ENCODE peak calls at places on chromosomes 1 and 21, in seven cellular contexts. L is CD4-positive, CD25-positive, alpha-beta regulatory T cell; C is left ventricle myocardium inferior; B is iPS-NIHi11; H is GM19239; W is ecto neural progenitor cell; K is pancreas. Q is an unnamed sample.

GRCh38 chr1:11100149-11100493 is 452 bp upstream of the EXOSC10 start:
- DNase-seq in L (no peak), C (no peak), B (no peak), H (no peak), W (no peak), K (no peak), Q (no peak)

GRCh38 chr1:176996455-176997090 is 167.9 kb downstream of the ASTN1 start:
- DNase-seq in L (no peak), C (no peak), B (peak), H (no peak), W (peak), K (no peak), Q (no peak)

GRCh38 chr1:43705334-43705733 is 2.0 kb upstream of the ST3GAL3 start:
- DNase-seq in L (no peak), C (no peak), B (no peak), H (no peak), W (no peak), K (no peak), Q (no peak)

GRCh38 chr1:25924454-25924853 is 18.2 kb upstream of the STMN1 start:
- DNase-seq in L (no peak), C (no peak), B (no peak), H (no peak), W (no peak), K (no peak), Q (no peak)

GRCh38 chr1:33322109-33322508 is 1.2 kb upstream of the A3GALT2 start:
- DNase-seq in L (no peak), C (no peak), B (no peak), H (no peak), W (no peak), K (no peak), Q (no peak)

GRCh38 chr1:32810358-32810757 is 6.8 kb downstream of the YARS1 start:
- DNase-seq in L (no peak), C (no peak), B (no peak), H (no peak), W (no peak), K (no peak), Q (no peak)

GRCh38 chr1:46128336-46128735 is 4.1 kb downstream of the PIK3R3 start:
- DNase-seq in L (no peak), C (no peak), B (no peak), H (no peak), W (no peak), K (no peak), Q (no peak)

GRCh38 chr1:166470465-166470864 is 303.7 kb upstream of the FAM78B start:
- DNase-seq in L (no peak), C (no peak), B (no peak), H (no peak), W (no peak), K (no peak), Q (no peak)

GRCh38 chr1:199184180-199184579 is 545.3 kb downstream of the PTPRC start:
- DNase-seq in L (no peak), C (no peak), B (no peak), H (no peak), W (no peak), K (no peak), Q (no peak)

GRCh38 chr1:173024543-173024942 is 26.2 kb downstream of the TNFSF18 start:
- DNase-seq in L (no peak), C (no peak), B (no peak), H (no peak), W (no peak), K (no peak), Q (no peak)

GRCh38 chr1:116228501-116228900 is 117.3 kb downstream of the MAB21L3 start:
- DNase-seq in L (no peak), C (no peak), B (no peak), H (no peak), W (no peak), K (no peak), Q (no peak)

GRCh38 chr21:25733859-25734653 is 648 bp downstream of the ATP5PF start:
- DNase-seq in L (peak), C (no peak), B (no peak), H (no peak), W (no peak), K (peak), Q (peak)

Q was measured in activated gamma-delta T cell treated with anti-CD3 and anti-CD28 coated beads, Interleukin-2, amount 50 U/mL, for 16 hours.